ENCODE peak calls at places on chromosomes 7 and 10, in five cellular contexts. W is vagina, U is right lobe of liver, K is H54, G is A549. A is an unnamed sample.

GRCh38 chr10:21749788-21750187 is 215.8 kb downstream of the MLLT10 start:
- DNase-seq in W (no peak), U (no peak), K (no peak), G (no peak), A (no peak)

GRCh38 chr10:60399343-60399742 is 9.7 kb upstream of the ANK3 start:
- DNase-seq in W (no peak), U (no peak), K (no peak), G (no peak), A (no peak)

GRCh38 chr10:14750900-14751575 is 23.7 kb downstream of the FAM107B start:
- DNase-seq in W (no peak), U (no peak), K (no peak), G (no peak), A (peak)

GRCh38 chr10:119246862-119247549 is 39.6 kb downstream of the GRK5 start:
- DNase-seq in W (no peak), U (no peak), K (no peak), G (no peak), A (no peak)

GRCh38 chr7:90119178-90119971 is 34.9 kb upstream of the STEAP1 start:
- DNase-seq in W (no peak), U (peak), K (no peak), G (peak), A (no peak)

GRCh38 chr7:118220583-118220982 is 3.9 kb upstream of the ANKRD7 start:
- DNase-seq in W (no peak), U (no peak), K (no peak), G (no peak), A (no peak)

GRCh38 chr7:94303736-94304135 is 91.0 kb upstream of the COL1A2 start:
- DNase-seq in W (no peak), U (no peak), K (no peak), G (peak), A (no peak)

GRCh38 chr7:26329520-26330269 is 38.0 kb downstream of the SNX10 start:
- DNase-seq in W (no peak), U (peak), K (no peak), G (no peak), A (no peak)

GRCh38 chr7:31785081-31785480 is 98.1 kb downstream of the PPP1R17 start:
- DNase-seq in W (no peak), U (no peak), K (no peak), G (no peak), A (no peak)

GRCh38 chr7:47392241-47392759 is 189.6 kb downstream of the TNS3 start:
- DNase-seq in W (no peak), U (no peak), K (no peak), G (no peak), A (no peak)

GRCh38 chr10:9615179-9615578 is 1402.5 kb upstream of the CELF2 start:
- DNase-seq in W (no peak), U (no peak), K (no peak), G (no peak), A (no peak)

GRCh38 chr7:28106316-28106957 is 74.2 kb downstream of the JAZF1 start:
- DNase-seq in W (no peak), U (no peak), K (no peak), G (no peak), A (no peak)

GRCh38 chr7:116806046-116806944 is 56.1 kb upstream of the CAPZA2 start:
- DNase-seq in W (no peak), U (no peak), K (no peak), G (no peak), A (no peak)

GRCh38 chr7:10888861-10889260 is 84.8 kb upstream of the PHF14 start:
- DNase-seq in W (no peak), U (no peak), K (no peak), G (no peak), A (no peak)

GRCh38 chr7:35424869-35425495 is 171.1 kb upstream of the TBX20 start:
- DNase-seq in W (no peak), U (peak), K (peak), G (peak), A (no peak)

GRCh38 chr10:73413108-73413527 is 740 bp downstream of the ANXA7 start:
- DNase-seq in W (no peak), U (no peak), K (peak), G (peak), A (no peak)

GRCh38 chr10:9253121-9253520 is 1198.6 kb downstream of the GATA3 start:
- DNase-seq in W (no peak), U (no peak), K (no peak), G (no peak), A (no peak)

GRCh38 chr10:110042181-110042580 is 34.4 kb downstream of the ADD3 start:
- DNase-seq in W (no peak), U (no peak), K (no peak), G (peak), A (no peak)

GRCh38 chr7:142516038-142516501 is 233.2 kb upstream of the PRSS1 start:
- DNase-seq in W (no peak), U (no peak), K (peak), G (peak), A (no peak)

GRCh38 chr7:159030490-159031134 is 114.1 kb downstream of the VIPR2 start:
- DNase-seq in W (peak), U (no peak), K (no peak), G (peak), A (no peak)

GRCh38 chr10:96509017-96509641 is 4.6 kb downstream of the TLL2 start:
- DNase-seq in W (no peak), U (no peak), K (peak), G (no peak), A (no peak)

GRCh38 chr7:1555046-1555812 is 776 bp downstream of the TMEM184A start:
- DNase-seq in W (no peak), U (peak), K (peak), G (peak), A (no peak)

GRCh38 chr10:131815366-131816156 is 85.2 kb upstream of the PPP2R2D start:
- DNase-seq in W (no peak), U (no peak), K (no peak), G (no peak), A (no peak)

GRCh38 chr7:124403112-124403511 is 362.5 kb downstream of the GPR37 start:
- DNase-seq in W (no peak), U (no peak), K (no peak), G (no peak), A (no peak)

GRCh38 chr7:93392984-93393383 is 160.8 kb downstream of the VPS50 start:
- DNase-seq in W (no peak), U (no peak), K (no peak), G (no peak), A (no peak)

GRCh38 chr7:20033621-20034200 is 183.5 kb downstream of the MACC1 start:
- DNase-seq in W (no peak), U (no peak), K (peak), G (peak), A (no peak)

GRCh38 chr10:69639291-69640195 is 9.5 kb downstream of the FAM241B start:
- DNase-seq in W (no peak), U (no peak), K (peak), G (peak), A (peak)

GRCh38 chr10:34607894-34608293 is 207.2 kb downstream of the PARD3 start:
- DNase-seq in W (no peak), U (no peak), K (no peak), G (no peak), A (no peak)

GRCh38 chr10:386751-387693 is 251.8 kb downstream of the ZMYND11 start:
- DNase-seq in W (no peak), U (no peak), K (no peak), G (no peak), A (no peak)

GRCh38 chr10:117503170-117503885 is 39.2 kb upstream of the EMX2 start:
- DNase-seq in W (no peak), U (no peak), K (no peak), G (no peak), A (no peak)

GRCh38 chr10:117499248-117500105 is 43.1 kb upstream of the EMX2 start:
- DNase-seq in W (no peak), U (no peak), K (no peak), G (no peak), A (no peak)

GRCh38 chr10:117502421-117503169 is 40.0 kb upstream of the EMX2 start:
- DNase-seq in W (no peak), U (no peak), K (no peak), G (no peak), A (no peak)

GRCh38 chr10:117503886-117504205 is 38.7 kb upstream of the EMX2 start:
- DNase-seq in W (no peak), U (no peak), K (no peak), G (no peak), A (no peak)

GRCh38 chr10:117501460-117502035 is 41.0 kb upstream of the EMX2 start:
- DNase-seq in W (no peak), U (no peak), K (no peak), G (no peak), A (no peak)
- TF ChIP-seq POLR2A in W (no peak), U (no peak), K (no peak), G (no peak), A (no peak)

GRCh38 chr10:11898372-11899066 is 75.4 kb downstream of the PROSER2 start:
- DNase-seq in W (no peak), U (peak), K (peak), G (peak), A (no peak)
- TF ChIP-seq POLR2A in W (no peak), U (no peak), K (no peak), G (no peak), A (no peak)

GRCh38 chr7:135665072-135665471 is 2.8 kb downstream of the STMP1 start:
- DNase-seq in W (no peak), U (no peak), K (no peak), G (no peak), A (no peak)

GRCh38 chr7:135661311-135662122 is 797 bp upstream of the STMP1 start:
- DNase-seq in W (no peak), U (no peak), K (no peak), G (no peak), A (no peak)

GRCh38 chr7:135664046-135664589 is 1.8 kb downstream of the STMP1 start:
- DNase-seq in W (no peak), U (no peak), K (no peak), G (no peak), A (no peak)

GRCh38 chr7:135662123-135662372 is 266 bp upstream of the STMP1 start:
- DNase-seq in W (no peak), U (no peak), K (no peak), G (no peak), A (no peak)

DNA sequence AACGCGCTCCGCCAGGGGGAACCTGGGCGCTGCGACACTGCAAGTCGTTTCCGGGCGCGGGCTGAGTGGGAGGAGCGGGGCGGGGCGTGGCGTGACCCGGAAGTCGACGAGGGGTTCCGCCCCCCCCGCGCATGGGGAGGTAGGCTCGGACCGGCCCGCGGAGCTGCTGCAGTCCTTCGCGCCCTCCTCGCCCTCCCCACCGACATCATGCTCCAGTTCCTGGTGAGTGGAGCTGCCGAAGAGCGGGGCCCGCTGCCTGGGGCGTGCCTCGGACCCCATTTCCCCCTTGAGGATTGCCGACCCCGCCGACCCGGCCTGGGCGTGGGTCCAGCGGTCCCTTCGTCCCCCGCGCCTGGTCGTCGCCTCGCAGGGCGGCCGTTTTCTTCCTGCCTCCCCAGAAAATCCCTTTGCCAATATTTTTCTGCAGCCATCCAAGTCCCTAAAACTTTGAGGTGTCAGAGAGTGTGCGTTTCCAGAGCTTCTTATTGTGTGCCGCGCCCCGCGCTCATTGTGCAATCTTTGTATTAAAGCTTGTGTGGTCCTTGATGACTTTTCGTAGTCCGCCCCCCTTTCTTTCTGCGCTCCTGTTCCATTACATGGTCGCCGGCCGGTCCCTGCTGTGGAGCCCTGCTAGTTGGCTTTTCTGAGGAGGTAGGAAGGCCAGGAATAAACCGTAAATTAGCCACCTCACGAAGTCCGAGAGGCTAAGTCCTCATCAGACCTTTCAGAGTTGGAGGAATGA is at the start of gene STMP1:
- DNase-seq in W (no peak), U (peak), K (peak), G (peak), A (peak)
- TF ChIP-seq POLR2A in W (peak), U (peak), K (peak), G (peak), A (no peak)

GRCh38 chr7:114921636-114922150 is at the start of gene MDFIC:
- DNase-seq in W (no peak), U (peak), K (no peak), G (peak), A (no peak)
- TF ChIP-seq POLR2A in W (no peak), U (no peak), K (no peak), G (no peak), A (no peak)

GRCh38 chr7:97971990-97972943 is 17.7 kb downstream of the OCM2 start:
- DNase-seq in W (no peak), U (peak), K (peak), G (peak), A (peak)

GRCh38 chr7:97971120-97971989 is 18.6 kb downstream of the OCM2 start:
- DNase-seq in W (no peak), U (no peak), K (peak), G (peak), A (no peak)

GRCh38 chr7:97973206-97973658 is 16.8 kb downstream of the OCM2 start:
- DNase-seq in W (no peak), U (no peak), K (peak), G (peak), A (no peak)
- TF ChIP-seq POLR2A in W (no peak), U (no peak), K (no peak), G (no peak), A (no peak)

GRCh38 chr7:30285531-30286284 is 1.3 kb downstream of the ZNRF2 start:
- DNase-seq in W (no peak), U (peak), K (peak), G (peak), A (no peak)
- TF ChIP-seq POLR2A in W (no peak), U (peak), K (no peak), G (no peak), A (no peak)